ENCODE peak calls at places on chromosome 11, in four cellular contexts. One of them, this sample, is unnamed.

GRCh38 chr11:71156301-71156700 is 96.1 kb downstream of the SHANK2 start:
- DNase-seq in DMS153: no peak
- DNase-seq in AG08396: no peak
- DNase-seq in A549: no peak
- DNase-seq in this sample: no peak

GRCh38 chr11:119056397-119056999 is 507 bp downstream of the HYOU1 start:
- DNase-seq in DMS153: no peak
- DNase-seq in A549: no peak
- DNase-seq in AG08396: no peak
- DNase-seq in this sample: no peak

GRCh38 chr11:68328374-68329091 is 16.1 kb downstream of the LRP5 start:
- DNase-seq in A549: no peak
- DNase-seq in AG08396: no peak
- DNase-seq in DMS153: no peak
- DNase-seq in this sample: peak

GRCh38 chr11:36328956-36329673 is 33.0 kb downstream of the PRR5L start:
- DNase-seq in DMS153: no peak
- DNase-seq in A549: no peak
- DNase-seq in AG08396: no peak
- DNase-seq in this sample: no peak

GRCh38 chr11:17730608-17731462 is 3.7 kb upstream of the KCNC1 start:
- DNase-seq in AG08396: peak
- DNase-seq in DMS153: peak
- DNase-seq in A549: peak
- DNase-seq in this sample: peak

GRCh38 chr11:65112551-65113360 is 1.1 kb downstream of the TM7SF2 start:
- DNase-seq in AG08396: peak
- DNase-seq in A549: peak
- DNase-seq in DMS153: peak
- DNase-seq in this sample: no peak

GRCh38 chr11:9876331-9876730 is 212.5 kb downstream of the SWAP70 start:
- DNase-seq in A549: no peak
- DNase-seq in DMS153: no peak
- DNase-seq in AG08396: no peak
- DNase-seq in this sample: no peak

GRCh38 chr11:57476883-57477506 is 16.7 kb downstream of the RTN4RL2 start:
- DNase-seq in A549: peak
- DNase-seq in AG08396: peak
- DNase-seq in DMS153: peak
- DNase-seq in this sample: no peak

GRCh38 chr11:45145421-45146071 is 893 bp upstream of the PRDM11 start:
- DNase-seq in DMS153: no peak
- DNase-seq in A549: no peak
- DNase-seq in AG08396: peak
- DNase-seq in this sample: peak

GRCh38 chr11:131744847-131745246 is 374.4 kb downstream of the NTM start:
- DNase-seq in DMS153: no peak
- DNase-seq in A549: no peak
- DNase-seq in AG08396: peak
- DNase-seq in this sample: no peak

GRCh38 chr11:44509291-44509690 is 56.2 kb upstream of the CD82 start:
- DNase-seq in AG08396: no peak
- DNase-seq in A549: no peak
- DNase-seq in DMS153: no peak
- DNase-seq in this sample: no peak

GRCh38 chr11:99554232-99554903 is 533.6 kb downstream of the CNTN5 start:
- DNase-seq in AG08396: no peak
- DNase-seq in DMS153: no peak
- DNase-seq in A549: no peak
- DNase-seq in this sample: no peak

GRCh38 chr11:1919428-1920127 is at the start of gene TNNT3:
- DNase-seq in AG08396: peak
- DNase-seq in DMS153: no peak
- DNase-seq in A549: no peak
- DNase-seq in this sample: no peak

GRCh38 chr11:6654281-6655019 is 1.2 kb downstream of the DCHS1 start:
- DNase-seq in A549: no peak
- DNase-seq in DMS153: no peak
- DNase-seq in AG08396: no peak
- DNase-seq in this sample: peak

GRCh38 chr11:69682221-69682620 is 7.1 kb upstream of the LTO1 start:
- DNase-seq in AG08396: no peak
- DNase-seq in DMS153: no peak
- DNase-seq in A549: no peak
- DNase-seq in this sample: no peak

GRCh38 chr11:123194308-123195181 is 503 bp downstream of the CLMP start:
- DNase-seq in AG08396: peak
- DNase-seq in DMS153: no peak
- DNase-seq in A549: no peak
- DNase-seq in this sample: no peak

GRCh38 chr11:65182258-65183170 is 786 bp downstream of the CAPN1 start:
- DNase-seq in DMS153: no peak
- DNase-seq in AG08396: peak
- DNase-seq in A549: peak
- DNase-seq in this sample: no peak

GRCh38 chr11:38952698-38953097 is 2354.7 kb upstream of the RAG2 start:
- DNase-seq in A549: no peak
- DNase-seq in AG08396: no peak
- DNase-seq in DMS153: no peak
- DNase-seq in this sample: no peak

GRCh38 chr11:109644158-109644557 is 222.2 kb downstream of the C11orf87 start:
- DNase-seq in AG08396: no peak
- DNase-seq in A549: no peak
- DNase-seq in DMS153: peak
- DNase-seq in this sample: peak

GRCh38 chr11:69386594-69387408 is 92.8 kb downstream of the MYEOV start:
- DNase-seq in AG08396: no peak
- DNase-seq in A549: no peak
- DNase-seq in DMS153: no peak
- DNase-seq in this sample: no peak

GRCh38 chr11:67367014-67367835 is 6.2 kb downstream of the CLCF1 start:
- DNase-seq in DMS153: no peak
- DNase-seq in AG08396: no peak
- DNase-seq in A549: no peak
- DNase-seq in this sample: no peak

GRCh38 chr11:86749376-86749775 is 51.0 kb upstream of the PRSS23 start:
- DNase-seq in AG08396: no peak
- DNase-seq in DMS153: no peak
- DNase-seq in A549: peak
- DNase-seq in this sample: no peak

GRCh38 chr11:10916674-10917073 is 58.8 kb upstream of the ZBED5 start:
- DNase-seq in DMS153: no peak
- DNase-seq in AG08396: no peak
- DNase-seq in A549: no peak
- DNase-seq in this sample: no peak

GRCh38 chr11:111724615-111725129 is 41.5 kb downstream of the PPP2R1B start:
- DNase-seq in DMS153: no peak
- DNase-seq in AG08396: no peak
- DNase-seq in A549: no peak
- DNase-seq in this sample: no peak

GRCh38 chr11:68127791-68128681 is 6.8 kb upstream of the CHKA start:
- DNase-seq in A549: no peak
- DNase-seq in DMS153: no peak
- DNase-seq in AG08396: peak
- DNase-seq in this sample: no peak

GRCh38 chr11:70612459-70613141 is 214.3 kb downstream of the CTTN start:
- DNase-seq in DMS153: no peak
- DNase-seq in AG08396: no peak
- DNase-seq in A549: no peak
- DNase-seq in this sample: no peak